ENCODE peak calls at places on chromosomes 13 and 19, in five cellular contexts. I, O, K, J and Z are unnamed samples.

GRCh38 chr19:42409477-42409876 is 17.7 kb downstream of the LIPE start:
- ATAC-seq in K (peak; percentile 51), O (no peak), J (no peak), I (no peak), Z (no peak)

GRCh38 chr19:54114340-54114826 is 1.1 kb downstream of the TFPT start:
- ATAC-seq in I (peak; percentile 69), K (no peak), O (peak; percentile 60), J (no peak), Z (peak; percentile 38)

GRCh38 chr13:112619730-112620639 is 32.0 kb upstream of the TUBGCP3 start:
- ATAC-seq in J (no peak), O (peak; percentile 87), I (peak; percentile 77), K (peak; percentile 77), Z (peak; percentile 76)

GRCh38 chr13:40483601-40484000 is 182.8 kb downstream of the FOXO1 start:
- ATAC-seq in K (peak; percentile 74), I (no peak), O (no peak), J (no peak), Z (no peak)

GRCh38 chr13:27383104-27383921 is 41.1 kb upstream of the GTF3A start:
- ATAC-seq in K (no peak), I (no peak), J (peak; percentile 97), O (no peak), Z (no peak)

GRCh38 chr13:112779856-112780604 is 90.2 kb downstream of the ATP11A start:
- ATAC-seq in K (no peak), I (no peak), J (no peak), O (no peak), Z (no peak)

GRCh38 chr19:11196406-11197287 is 698 bp downstream of the KANK2 start:
- ATAC-seq in K (peak; percentile 48), J (peak; percentile 50), O (no peak), I (peak; percentile 10), Z (no peak)

GRCh38 chr19:11463391-11463790 is 17.5 kb downstream of the ELAVL3 start:
- ATAC-seq in K (no peak), J (no peak), O (no peak), I (no peak), Z (peak; percentile 82)

GRCh38 chr13:22915442-22916082 is 265.2 kb upstream of the SGCG start:
- ATAC-seq in J (peak; percentile 98), I (peak; percentile 39), O (peak; percentile 89), K (peak; percentile 90), Z (peak; percentile 23)